ENCODE peak calls at places on chromosomes 1 and 21, in eight cellular contexts. One of them, this sample, is unnamed.

GRCh38 chr1:178283409-178283808 is 189.5 kb downstream of the RASAL2 start:
- DNase-seq in Calu3: no peak
- DNase-seq in mesothelial cell of epicardium: no peak
- DNase-seq in H4: peak
- DNase-seq in stimulated activated CD4-positive, alpha-beta T cell treated with anti-CD3 and anti-CD28 coated beads, TNF-alpha, amount 100 ng/mL, for 48 hours: no peak
- DNase-seq in HFF-Myc: no peak
- DNase-seq in NCI-H1092 treated with DMSO at 0.1 percent for 48 hours: no peak
- DNase-seq in NCI-H1417: no peak
- DNase-seq in this sample: no peak

GRCh38 chr1:190579517-190580193 is 102.0 kb upstream of the BRINP3 start:
- DNase-seq in H4: no peak
- DNase-seq in Calu3: no peak
- DNase-seq in mesothelial cell of epicardium: no peak
- DNase-seq in stimulated activated CD4-positive, alpha-beta T cell treated with anti-CD3 and anti-CD28 coated beads, TNF-alpha, amount 100 ng/mL, for 48 hours: no peak
- DNase-seq in HFF-Myc: no peak
- DNase-seq in NCI-H1417: no peak
- DNase-seq in NCI-H1092 treated with DMSO at 0.1 percent for 48 hours: no peak
- DNase-seq in this sample: no peak

GRCh38 chr1:25476186-25477097 is 45.7 kb downstream of the MACO1 start:
- DNase-seq in H4: no peak
- DNase-seq in HFF-Myc: no peak
- DNase-seq in NCI-H1417: peak
- DNase-seq in mesothelial cell of epicardium: no peak
- DNase-seq in stimulated activated CD4-positive, alpha-beta T cell treated with anti-CD3 and anti-CD28 coated beads, TNF-alpha, amount 100 ng/mL, for 48 hours: no peak
- DNase-seq in Calu3: no peak
- DNase-seq in NCI-H1092 treated with DMSO at 0.1 percent for 48 hours: no peak
- DNase-seq in this sample: no peak

GRCh38 chr1:226903819-226904710 is 33.6 kb downstream of the PSEN2 start:
- DNase-seq in mesothelial cell of epicardium: no peak
- DNase-seq in H4: no peak
- DNase-seq in HFF-Myc: peak
- DNase-seq in stimulated activated CD4-positive, alpha-beta T cell treated with anti-CD3 and anti-CD28 coated beads, TNF-alpha, amount 100 ng/mL, for 48 hours: no peak
- DNase-seq in NCI-H1092 treated with DMSO at 0.1 percent for 48 hours: no peak
- DNase-seq in NCI-H1417: no peak
- DNase-seq in Calu3: no peak
- DNase-seq in this sample: no peak

GRCh38 chr21:26686278-26686677 is 113.2 kb upstream of the CYYR1 start:
- DNase-seq in NCI-H1092 treated with DMSO at 0.1 percent for 48 hours: no peak
- DNase-seq in mesothelial cell of epicardium: no peak
- DNase-seq in stimulated activated CD4-positive, alpha-beta T cell treated with anti-CD3 and anti-CD28 coated beads, TNF-alpha, amount 100 ng/mL, for 48 hours: peak
- DNase-seq in Calu3: peak
- DNase-seq in HFF-Myc: peak
- DNase-seq in NCI-H1417: peak
- DNase-seq in H4: peak
- DNase-seq in this sample: no peak

GRCh38 chr1:43267291-43267805 is 2.4 kb upstream of the TMEM125 start:
- DNase-seq in NCI-H1092 treated with DMSO at 0.1 percent for 48 hours: no peak
- DNase-seq in H4: no peak
- DNase-seq in stimulated activated CD4-positive, alpha-beta T cell treated with anti-CD3 and anti-CD28 coated beads, TNF-alpha, amount 100 ng/mL, for 48 hours: no peak
- DNase-seq in mesothelial cell of epicardium: no peak
- DNase-seq in NCI-H1417: no peak
- DNase-seq in HFF-Myc: peak
- DNase-seq in Calu3: no peak
- DNase-seq in this sample: no peak

GRCh38 chr1:9181176-9181906 is 52.4 kb upstream of the GPR157 start:
- DNase-seq in mesothelial cell of epicardium: peak
- DNase-seq in stimulated activated CD4-positive, alpha-beta T cell treated with anti-CD3 and anti-CD28 coated beads, TNF-alpha, amount 100 ng/mL, for 48 hours: peak
- DNase-seq in HFF-Myc: no peak
- DNase-seq in Calu3: peak
- DNase-seq in NCI-H1092 treated with DMSO at 0.1 percent for 48 hours: no peak
- DNase-seq in H4: no peak
- DNase-seq in NCI-H1417: no peak
- DNase-seq in this sample: peak

GRCh38 chr1:180175806-180176205 is 21.1 kb downstream of the QSOX1 start:
- DNase-seq in NCI-H1417: no peak
- DNase-seq in stimulated activated CD4-positive, alpha-beta T cell treated with anti-CD3 and anti-CD28 coated beads, TNF-alpha, amount 100 ng/mL, for 48 hours: no peak
- DNase-seq in NCI-H1092 treated with DMSO at 0.1 percent for 48 hours: no peak
- DNase-seq in Calu3: no peak
- DNase-seq in HFF-Myc: no peak
- DNase-seq in mesothelial cell of epicardium: no peak
- DNase-seq in H4: no peak
- DNase-seq in this sample: no peak

GRCh38 chr21:35227774-35228173 is 178.7 kb upstream of the RUNX1 start:
- DNase-seq in H4: no peak
- DNase-seq in NCI-H1092 treated with DMSO at 0.1 percent for 48 hours: peak
- DNase-seq in HFF-Myc: no peak
- DNase-seq in mesothelial cell of epicardium: no peak
- DNase-seq in stimulated activated CD4-positive, alpha-beta T cell treated with anti-CD3 and anti-CD28 coated beads, TNF-alpha, amount 100 ng/mL, for 48 hours: no peak
- DNase-seq in NCI-H1417: peak
- DNase-seq in Calu3: no peak
- DNase-seq in this sample: no peak

GRCh38 chr1:186286615-186287317 is 88.3 kb downstream of the TPR start:
- DNase-seq in mesothelial cell of epicardium: no peak
- DNase-seq in NCI-H1092 treated with DMSO at 0.1 percent for 48 hours: no peak
- DNase-seq in stimulated activated CD4-positive, alpha-beta T cell treated with anti-CD3 and anti-CD28 coated beads, TNF-alpha, amount 100 ng/mL, for 48 hours: no peak
- DNase-seq in H4: no peak
- DNase-seq in NCI-H1417: no peak
- DNase-seq in HFF-Myc: peak
- DNase-seq in Calu3: no peak
- DNase-seq in this sample: no peak

GRCh38 chr1:154866257-154866994 is 3.7 kb downstream of the KCNN3 start:
- DNase-seq in mesothelial cell of epicardium: no peak
- DNase-seq in HFF-Myc: no peak
- DNase-seq in stimulated activated CD4-positive, alpha-beta T cell treated with anti-CD3 and anti-CD28 coated beads, TNF-alpha, amount 100 ng/mL, for 48 hours: no peak
- DNase-seq in NCI-H1092 treated with DMSO at 0.1 percent for 48 hours: no peak
- DNase-seq in Calu3: no peak
- DNase-seq in NCI-H1417: no peak
- DNase-seq in H4: no peak
- DNase-seq in this sample: no peak

This sample was measured in SW 1271.